ENCODE peak calls at places on chromosome 4, in ten cellular contexts. O is LHCN-M2; H is GM04504; U is WTC11; N is NCI-H2081; G is dermis blood vessel endothelial cell; F is activated naive CD4-positive, alpha-beta T cell treated with anti-CD3 and anti-CD28 coated beads for 36 hours; K is COR-L47; E is NB4; B is NCI-H146. A is an unnamed sample.

GRCh38 chr4:106421441-106422296 is 53.1 kb upstream of the GIMD1 start:
- DNase-seq in B (no peak), N (no peak), K (no peak), U (no peak), G (no peak), E (no peak), H (peak), O (peak), F (no peak), A (no peak)

GRCh38 chr4:110641218-110641617 is 18.3 kb upstream of the PITX2 start:
- DNase-seq in H (no peak), U (no peak), K (no peak), B (no peak), F (no peak), E (no peak), G (no peak), O (no peak), N (no peak), A (no peak)

GRCh38 chr4:88763075-88763474 is 65.4 kb upstream of the NAP1L5 start:
- DNase-seq in U (no peak), N (no peak), E (no peak), O (no peak), K (no peak), G (no peak), H (no peak), B (no peak), F (no peak), A (no peak)

GRCh38 chr4:118898221-118898620 is 9.6 kb downstream of the SYNPO2 start:
- DNase-seq in U (no peak), G (no peak), O (no peak), H (no peak), E (no peak), F (no peak), N (no peak), K (no peak), B (no peak), A (no peak)

GRCh38 chr4:11710484-11710883 is 281.8 kb upstream of the HS3ST1 start:
- DNase-seq in O (peak), F (no peak), H (no peak), B (no peak), U (no peak), E (no peak), K (no peak), N (no peak), G (no peak), A (no peak)

GRCh38 chr4:168522371-168522770 is 25.5 kb downstream of the PALLD start:
- DNase-seq in H (no peak), K (no peak), O (no peak), E (no peak), B (no peak), G (no peak), F (no peak), N (no peak), U (no peak), A (peak)

GRCh38 chr4:52824603-52825310 is 37.4 kb upstream of the RASL11B start:
- DNase-seq in E (no peak), K (no peak), H (no peak), O (no peak), F (no peak), B (no peak), G (no peak), U (no peak), N (no peak), A (no peak)

GRCh38 chr4:120009731-120010130 is 56.9 kb downstream of the MAD2L1 start:
- DNase-seq in N (no peak), B (no peak), H (peak), F (no peak), E (peak), O (peak), K (no peak), G (no peak), U (no peak), A (no peak)

A was measured in A673.